ENCODE peak calls at places on chromosomes 11 and 22, in four cellular contexts. One of them, this sample, is unnamed.

GRCh38 chr11:3873712-3874349 is 18.4 kb downstream of the STIM1 start:
- DNase-seq in trophoblast cell: no peak
- DNase-seq in PC-3: no peak
- DNase-seq in mesenchymal stem cell: no peak
- DNase-seq in this sample: no peak

GRCh38 chr22:18152519-18152918 is 2.5 kb downstream of the USP18 start:
- DNase-seq in trophoblast cell: no peak
- DNase-seq in PC-3: no peak
- DNase-seq in mesenchymal stem cell: no peak
- DNase-seq in this sample: no peak

GRCh38 chr11:117649656-117650055 is 147.4 kb downstream of the DSCAML1 start:
- DNase-seq in trophoblast cell: no peak
- DNase-seq in PC-3: no peak
- DNase-seq in mesenchymal stem cell: no peak
- DNase-seq in this sample: no peak

GRCh38 chr11:24748261-24748660 is 251.4 kb downstream of the LUZP2 start:
- DNase-seq in trophoblast cell: no peak
- DNase-seq in PC-3: no peak
- DNase-seq in mesenchymal stem cell: no peak
- DNase-seq in this sample: no peak

GRCh38 chr11:134489728-134490127 is 77.7 kb upstream of the B3GAT1 start:
- DNase-seq in trophoblast cell: no peak
- DNase-seq in PC-3: no peak
- DNase-seq in mesenchymal stem cell: no peak
- DNase-seq in this sample: no peak

GRCh38 chr11:117022526-117022925 is 75.7 kb downstream of the SIK3 start:
- DNase-seq in trophoblast cell: no peak
- DNase-seq in PC-3: no peak
- DNase-seq in mesenchymal stem cell: no peak
- DNase-seq in this sample: no peak

GRCh38 chr22:49976439-49977175 is 16.0 kb downstream of the PIM3 start:
- DNase-seq in trophoblast cell: peak; percentile 48
- DNase-seq in PC-3: no peak
- DNase-seq in mesenchymal stem cell: no peak
- DNase-seq in this sample: no peak

GRCh38 chr11:615453-616319 is at the start of gene IRF7:
- DNase-seq in trophoblast cell: peak; percentile 92
- DNase-seq in PC-3: peak; percentile 89
- DNase-seq in mesenchymal stem cell: peak; percentile 96
- DNase-seq in this sample: peak; percentile 89

GRCh38 chr11:1829039-1829820 is 5.6 kb upstream of the SYT8 start:
- DNase-seq in trophoblast cell: peak; percentile 52
- DNase-seq in PC-3: peak; percentile 81
- DNase-seq in mesenchymal stem cell: peak; percentile 49
- DNase-seq in this sample: peak; percentile 31

GRCh38 chr22:25797891-25798290 is 55.9 kb downstream of the MYO18B start:
- DNase-seq in trophoblast cell: no peak
- DNase-seq in PC-3: no peak
- DNase-seq in mesenchymal stem cell: no peak
- DNase-seq in this sample: no peak

GRCh38 chr22:26398741-26399153 is 30.3 kb upstream of the ASPHD2 start:
- DNase-seq in trophoblast cell: peak; percentile 82
- DNase-seq in PC-3: peak; percentile 68
- DNase-seq in mesenchymal stem cell: peak; percentile 70
- DNase-seq in this sample: peak; percentile 70

GRCh38 chr11:8907116-8907515 is 3.9 kb upstream of the AKIP1 start:
- DNase-seq in trophoblast cell: no peak
- DNase-seq in PC-3: no peak
- DNase-seq in mesenchymal stem cell: no peak
- DNase-seq in this sample: no peak

GRCh38 chr22:31106001-31106571 is 1.3 kb downstream of the SELENOM start:
- DNase-seq in trophoblast cell: peak; percentile 7
- DNase-seq in PC-3: no peak
- DNase-seq in mesenchymal stem cell: peak; percentile 33
- DNase-seq in this sample: no peak
- H3K4me2 ChIP-seq in trophoblast cell: no peak overlapping the region
- H3K4me2 ChIP-seq in PC-3: peak overlapping the region; percentile 84
- H3K4me2 ChIP-seq in mesenchymal stem cell: peak overlapping the region; percentile 75
- H3K4me2 ChIP-seq in this sample: peak overlapping the region; percentile 87

GRCh38 chr11:88521354-88522310 is 184.1 kb upstream of the CTSC start:
- DNase-seq in trophoblast cell: no peak
- DNase-seq in PC-3: no peak
- DNase-seq in mesenchymal stem cell: peak; percentile 42
- DNase-seq in this sample: no peak

GRCh38 chr11:88522624-88523361 is 185.3 kb upstream of the CTSC start:
- DNase-seq in trophoblast cell: no peak
- DNase-seq in PC-3: no peak
- DNase-seq in mesenchymal stem cell: peak; percentile 6
- DNase-seq in this sample: no peak

GRCh38 chr11:88529426-88529825 is 191.9 kb upstream of the CTSC start:
- DNase-seq in trophoblast cell: no peak
- DNase-seq in PC-3: no peak
- DNase-seq in mesenchymal stem cell: no peak
- DNase-seq in this sample: no peak

GRCh38 chr11:88520391-88520790 is 182.9 kb upstream of the CTSC start:
- DNase-seq in trophoblast cell: peak; percentile 40
- DNase-seq in PC-3: no peak
- DNase-seq in mesenchymal stem cell: peak; percentile 45
- DNase-seq in this sample: peak; percentile 27

GRCh38 chr11:88523362-88524028 is 186.0 kb upstream of the CTSC start:
- DNase-seq in trophoblast cell: no peak
- DNase-seq in PC-3: peak; percentile 62
- DNase-seq in mesenchymal stem cell: peak; percentile 30
- DNase-seq in this sample: no peak
- H3K4me2 ChIP-seq in trophoblast cell: no peak overlapping the region
- H3K4me2 ChIP-seq in PC-3: no peak overlapping the region
- H3K4me2 ChIP-seq in mesenchymal stem cell: no peak overlapping the region
- H3K4me2 ChIP-seq in this sample: no peak overlapping the region

GRCh38 chr22:38741166-38741565 is 14.6 kb downstream of the SUN2 start:
- DNase-seq in trophoblast cell: no peak
- DNase-seq in PC-3: no peak
- DNase-seq in mesenchymal stem cell: no peak
- DNase-seq in this sample: no peak

GRCh38 chr22:38740116-38740723 is 15.6 kb downstream of the SUN2 start:
- DNase-seq in trophoblast cell: no peak
- DNase-seq in PC-3: no peak
- DNase-seq in mesenchymal stem cell: no peak
- DNase-seq in this sample: no peak

GRCh38 chr22:38740754-38741153 is 15.0 kb downstream of the SUN2 start:
- DNase-seq in trophoblast cell: no peak
- DNase-seq in PC-3: no peak
- DNase-seq in mesenchymal stem cell: no peak
- DNase-seq in this sample: no peak

GRCh38 chr22:38742176-38742942 is 13.4 kb downstream of the SUN2 start:
- DNase-seq in trophoblast cell: no peak
- DNase-seq in PC-3: no peak
- DNase-seq in mesenchymal stem cell: no peak
- DNase-seq in this sample: no peak

DNA sequence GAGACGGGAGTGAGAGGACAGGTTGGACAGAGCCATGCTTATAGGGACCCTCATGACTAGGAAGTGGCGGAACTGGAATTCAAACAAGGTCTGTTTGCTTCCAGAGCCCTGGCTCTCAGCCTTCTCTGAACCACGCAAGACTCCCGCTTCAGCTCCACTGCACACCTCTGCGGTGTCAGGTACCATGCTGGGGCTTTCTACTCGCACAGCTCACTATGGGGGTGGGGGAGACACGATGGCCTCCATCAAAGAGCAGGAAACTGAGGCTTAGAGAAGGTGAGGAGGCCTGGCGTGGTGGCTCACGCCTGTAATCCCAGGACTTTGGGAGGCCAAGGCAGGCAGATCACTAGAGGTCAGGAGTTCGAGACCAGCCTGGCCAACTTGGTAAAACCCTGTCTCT is 14.2 kb downstream of the SUN2 start:
- DNase-seq in trophoblast cell: no peak
- DNase-seq in PC-3: no peak
- DNase-seq in mesenchymal stem cell: no peak
- DNase-seq in this sample: no peak
- H3K4me2 ChIP-seq in trophoblast cell: no peak overlapping the region
- H3K4me2 ChIP-seq in PC-3: no peak overlapping the region
- H3K4me2 ChIP-seq in mesenchymal stem cell: no peak overlapping the region
- H3K4me2 ChIP-seq in this sample: no peak overlapping the region

DNA sequence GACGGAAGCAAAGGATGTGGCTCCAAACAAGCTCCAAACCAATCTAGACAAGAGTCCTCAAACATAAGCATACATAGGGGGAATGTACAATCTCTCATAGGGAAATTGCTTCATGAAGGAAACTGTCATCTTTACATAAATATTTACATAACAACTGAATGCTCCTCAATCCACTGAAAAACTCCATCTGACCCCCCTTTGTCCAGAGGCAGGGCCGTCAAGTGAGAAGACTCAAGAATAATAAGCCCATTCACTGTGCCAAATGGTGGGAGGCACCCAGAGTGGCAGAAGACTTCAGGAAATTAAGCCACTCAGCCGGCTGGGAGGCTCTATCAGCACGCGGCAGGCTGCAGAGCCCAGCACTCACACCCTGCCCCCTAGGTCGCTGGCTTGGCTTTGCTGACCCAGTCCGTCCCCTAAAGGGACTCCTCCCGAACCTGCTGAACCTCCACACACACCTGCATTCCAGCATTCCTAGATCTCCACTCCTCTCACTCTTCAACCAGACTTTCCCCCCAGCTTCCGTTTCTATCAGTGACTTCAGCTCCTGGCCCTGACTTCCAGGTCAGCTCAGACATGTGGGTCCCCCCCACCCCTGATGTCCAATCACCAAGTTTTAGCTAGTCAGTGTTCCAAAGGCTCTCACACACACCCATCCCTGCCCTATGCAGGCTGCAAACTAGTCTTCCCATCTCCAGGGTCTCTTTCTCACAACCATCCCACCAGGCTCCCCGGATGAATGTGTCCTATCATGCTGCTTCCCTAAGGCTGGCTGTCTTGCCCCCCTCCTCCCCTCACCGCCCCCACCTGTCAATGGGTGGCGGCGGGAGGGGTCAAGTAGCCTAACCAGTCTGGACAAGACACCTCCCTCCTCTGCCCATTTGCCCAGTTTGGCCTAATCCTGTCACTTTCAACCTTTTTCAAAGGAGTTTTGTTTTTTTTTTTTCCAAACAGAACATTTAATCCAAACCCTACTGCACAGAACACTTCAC is 11.3 kb downstream of the VPS37C start:
- DNase-seq in trophoblast cell: peak; percentile 24
- DNase-seq in PC-3: peak; percentile 54
- DNase-seq in mesenchymal stem cell: peak; percentile 87
- DNase-seq in this sample: peak; percentile 65
- H3K4me2 ChIP-seq in trophoblast cell: peak overlapping the region; percentile 40
- H3K4me2 ChIP-seq in PC-3: peak overlapping the region; percentile 7
- H3K4me2 ChIP-seq in mesenchymal stem cell: no peak overlapping the region
- H3K4me2 ChIP-seq in this sample: peak overlapping the region; percentile 41

GRCh38 chr11:73382183-73382582 is 6.0 kb downstream of the RELT start:
- DNase-seq in trophoblast cell: no peak
- DNase-seq in PC-3: no peak
- DNase-seq in mesenchymal stem cell: no peak
- DNase-seq in this sample: no peak
- H3K4me2 ChIP-seq in trophoblast cell: no peak overlapping the region
- H3K4me2 ChIP-seq in PC-3: no peak overlapping the region
- H3K4me2 ChIP-seq in mesenchymal stem cell: no peak overlapping the region
- H3K4me2 ChIP-seq in this sample: no peak overlapping the region

GRCh38 chr22:35547993-35548761 is 7.5 kb downstream of the RASD2 start:
- DNase-seq in trophoblast cell: peak; percentile 17
- DNase-seq in PC-3: no peak
- DNase-seq in mesenchymal stem cell: peak; percentile 30
- DNase-seq in this sample: no peak
- H3K4me2 ChIP-seq in trophoblast cell: no peak overlapping the region
- H3K4me2 ChIP-seq in PC-3: no peak overlapping the region
- H3K4me2 ChIP-seq in mesenchymal stem cell: no peak overlapping the region
- H3K4me2 ChIP-seq in this sample: no peak overlapping the region

GRCh38 chr22:23564276-23564675 is 15.8 kb downstream of the IGLL1 start:
- DNase-seq in trophoblast cell: peak; percentile 25
- DNase-seq in PC-3: no peak
- DNase-seq in mesenchymal stem cell: no peak
- DNase-seq in this sample: no peak
- H3K4me2 ChIP-seq in trophoblast cell: no peak overlapping the region
- H3K4me2 ChIP-seq in PC-3: no peak overlapping the region
- H3K4me2 ChIP-seq in mesenchymal stem cell: no peak overlapping the region
- H3K4me2 ChIP-seq in this sample: no peak overlapping the region

DNA sequence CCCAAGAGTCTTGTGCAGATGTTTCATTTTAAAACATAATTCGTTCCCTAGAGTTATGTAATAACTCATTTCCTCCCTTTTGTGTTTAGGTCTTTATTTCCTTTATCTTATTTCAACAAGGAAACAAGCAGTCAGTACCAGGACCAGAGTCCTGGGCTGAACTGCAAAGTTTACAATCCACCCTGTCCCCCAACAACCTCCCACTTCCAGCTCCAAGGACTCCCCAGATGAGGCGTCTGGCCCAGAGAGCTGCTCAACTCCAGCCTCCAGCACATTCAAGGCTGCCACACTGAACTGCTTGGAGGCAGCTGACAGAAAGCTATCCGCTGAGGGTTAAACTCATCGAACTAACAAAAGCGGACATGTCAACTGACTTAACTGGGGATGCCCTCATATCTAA is 4.5 kb downstream of the POLDIP3 start:
- DNase-seq in trophoblast cell: no peak
- DNase-seq in PC-3: no peak
- DNase-seq in mesenchymal stem cell: no peak
- DNase-seq in this sample: no peak
- H3K4me2 ChIP-seq in trophoblast cell: no peak overlapping the region
- H3K4me2 ChIP-seq in PC-3: no peak overlapping the region
- H3K4me2 ChIP-seq in mesenchymal stem cell: no peak overlapping the region
- H3K4me2 ChIP-seq in this sample: no peak overlapping the region